ENCODE peak calls at places on chromosomes 6 and 20, in nine cellular contexts. J is SJSA1; D is GM23248; H is neural progenitor cell; R is A549; Q is lower lobe of right lung; F is mammary epithelial cell; O is right lobe of liver; V is CD8-positive, alpha-beta memory T cell. U is an unnamed sample.

GRCh38 chr6:31125162-31125561 is 4.9 kb upstream of the CDSN start:
- DNase-seq in D (peak; percentile 66), R (no peak), Q (peak; percentile 61), V (no peak), H (no peak), J (peak; percentile 24), F (peak; percentile 95), O (peak; percentile 35), U (no peak)

GRCh38 chr6:113855500-113856010 is 1.6 kb upstream of the MARCKS start:
- DNase-seq in R (peak; percentile 7), H (peak; percentile 67), O (peak; percentile 37), V (no peak), F (peak; percentile 34), D (peak; percentile 62), Q (peak; percentile 51), J (no peak), U (no peak)

GRCh38 chr20:52269327-52269726 is 77.7 kb upstream of the ZFP64 start:
- DNase-seq in R (no peak), F (no peak), D (peak; percentile 50), J (no peak), V (no peak), H (no peak), Q (no peak), O (no peak), U (no peak)

GRCh38 chr6:63643862-63644261 is 8.3 kb downstream of the PHF3 start:
- DNase-seq in V (no peak), H (no peak), F (no peak), D (peak; percentile 26), J (no peak), R (no peak), Q (no peak), O (no peak), U (no peak)

GRCh38 chr20:3712279-3712873 is at the start of gene SIGLEC1:
- DNase-seq in Q (peak; percentile 88), D (no peak), V (no peak), R (no peak), H (no peak), F (no peak), J (no peak), O (peak; percentile 72), U (peak; percentile 92)

GRCh38 chr6:84825461-84825860 is 61.1 kb upstream of the TBX18 start:
- DNase-seq in V (no peak), Q (no peak), H (no peak), J (peak; percentile 14), D (peak; percentile 71), F (peak; percentile 91), R (no peak), O (no peak), U (no peak)

GRCh38 chr6:82331031-82331773 is 32.4 kb upstream of the TPBG start:
- DNase-seq in D (peak; percentile 86), R (peak; percentile 2), H (peak; percentile 37), J (peak; percentile 57), V (no peak), O (no peak), Q (no peak), F (peak; percentile 92), U (no peak)

GRCh38 chr6:124389127-124389526 is 573.1 kb upstream of the RNF217 start:
- DNase-seq in V (no peak), Q (no peak), O (no peak), F (no peak), H (no peak), D (no peak), R (no peak), J (no peak), U (no peak)

GRCh38 chr6:166085498-166085897 is 82.2 kb downstream of the TBXT start:
- DNase-seq in D (no peak), Q (no peak), O (no peak), F (no peak), J (no peak), V (no peak), H (no peak), R (no peak), U (no peak)

GRCh38 chr6:47456536-47456975 is 21.0 kb upstream of the CD2AP start:
- DNase-seq in R (no peak), V (no peak), O (no peak), H (no peak), F (no peak), D (no peak), Q (no peak), J (no peak), U (no peak)

GRCh38 chr6:107064579-107065065 is 36.6 kb downstream of the MTRES1 start:
- DNase-seq in J (peak; percentile 45), O (peak; percentile 43), F (peak; percentile 62), V (no peak), H (no peak), R (no peak), D (peak; percentile 49), Q (no peak), U (no peak)

GRCh38 chr6:146287691-146288369 is 255.8 kb upstream of the RAB32 start:
- DNase-seq in F (no peak), Q (no peak), R (no peak), D (peak; percentile 37), H (no peak), V (no peak), J (no peak), O (no peak), U (no peak)

GRCh38 chr6:2353412-2354137 is 108.2 kb upstream of the GMDS start:
- DNase-seq in D (peak; percentile 89), J (peak; percentile 51), O (peak; percentile 38), R (peak; percentile 33), Q (no peak), F (peak; percentile 61), H (peak; percentile 75), V (peak; percentile 6), U (peak; percentile 66)

GRCh38 chr6:150231456-150231855 is 88.6 kb downstream of the PPP1R14C start:
- DNase-seq in Q (no peak), J (no peak), R (no peak), V (no peak), H (no peak), O (no peak), F (peak; percentile 52), D (peak; percentile 76), U (no peak)

GRCh38 chr6:17971128-17972073 is 16.0 kb downstream of the KIF13A start:
- DNase-seq in V (no peak), F (peak; percentile 66), R (no peak), Q (no peak), D (peak; percentile 89), H (no peak), J (peak; percentile 77), O (no peak), U (no peak)

GRCh38 chr6:29764422-29765196 is 41.4 kb downstream of the HLA-F start:
- DNase-seq in R (no peak), J (no peak), O (no peak), V (no peak), H (no peak), F (peak; percentile 69), Q (no peak), D (peak; percentile 57), U (no peak)

GRCh38 chr6:55664581-55665223 is 85.7 kb upstream of the HMGCLL1 start:
- DNase-seq in J (no peak), V (no peak), D (peak; percentile 8), R (no peak), Q (no peak), H (no peak), O (no peak), F (peak; percentile 32), U (no peak)

GRCh38 chr20:44910690-44911262 is 916 bp downstream of the PABPC1L start:
- DNase-seq in D (peak; percentile 15), V (no peak), H (peak; percentile 31), Q (no peak), R (peak; percentile 26), J (no peak), O (no peak), F (no peak), U (no peak)

GRCh38 chr6:78746457-78746856 is 120.9 kb upstream of the IRAK1BP1 start:
- DNase-seq in V (no peak), F (no peak), O (no peak), J (no peak), H (no peak), R (no peak), Q (no peak), D (peak; percentile 62), U (no peak)

DNA sequence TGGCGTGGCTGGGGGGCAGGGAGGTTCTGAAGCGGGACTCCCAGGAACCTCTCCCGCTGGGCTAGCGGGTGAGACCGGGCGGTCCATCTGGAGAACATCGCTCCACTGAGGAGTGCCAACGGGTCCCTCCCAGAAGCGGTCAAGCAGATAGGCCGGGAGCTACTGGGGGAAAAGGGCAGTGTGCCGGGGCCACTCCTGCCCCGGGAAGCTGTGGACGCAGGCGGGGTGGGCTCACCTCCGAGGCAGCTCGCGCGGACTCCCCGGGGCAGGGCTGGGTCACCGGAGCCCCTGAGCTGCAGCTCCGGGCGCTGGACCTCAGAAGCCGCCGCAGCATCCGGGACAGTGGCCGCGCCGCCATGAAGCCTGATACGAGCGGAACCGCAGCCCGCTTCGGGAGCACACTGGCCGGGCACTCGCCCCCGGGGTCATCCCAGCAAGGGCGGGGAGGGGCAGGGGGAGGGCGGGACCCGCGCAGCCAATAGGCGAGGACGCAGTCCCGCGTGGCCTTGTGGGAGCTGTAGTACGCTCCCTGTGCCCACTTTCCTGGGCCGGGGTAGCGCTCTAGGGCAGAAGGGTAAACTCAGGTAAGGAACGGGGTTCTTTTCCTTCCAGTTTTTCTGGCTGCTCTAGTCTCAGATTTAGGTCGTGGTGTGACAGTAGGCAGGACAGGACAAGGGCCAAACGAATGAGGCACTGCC is at the start of gene MOCS1:
- DNase-seq in D (peak; percentile 80), Q (peak; percentile 87), O (peak; percentile 91), R (peak; percentile 28), F (peak; percentile 48), H (peak; percentile 89), V (no peak), J (peak; percentile 50), U (peak; percentile 90)
- H3K4me1 ChIP-seq in D (peaks cover 13% of the 10 kb centered on the region), Q (peaks cover 35% of the 10 kb centered on the region), O (peaks cover 62% of the 10 kb centered on the region), R (no peaks in the 10 kb centered on the region), F (peaks cover 5% of the 10 kb centered on the region), H (peaks cover 34% of the 10 kb centered on the region), V (peaks cover 10% of the 10 kb centered on the region), J (peaks cover 23% of the 10 kb centered on the region), U (peaks cover 14% of the 10 kb centered on the region)

GRCh38 chr20:17936306-17936790 is 32.2 kb downstream of the SNX5 start:
- DNase-seq in D (peak; percentile 53), R (no peak), Q (no peak), O (no peak), F (no peak), J (no peak), H (no peak), V (no peak), U (no peak)
- H3K4me3 ChIP-seq in D (peak overlapping the region; percentile 33), R (no peak overlapping the region), Q (no peak overlapping the region), O (no peak overlapping the region), F (no peak overlapping the region), J (no peak overlapping the region), H (no peak overlapping the region), V (no peak overlapping the region), U (no peak overlapping the region)

DNA sequence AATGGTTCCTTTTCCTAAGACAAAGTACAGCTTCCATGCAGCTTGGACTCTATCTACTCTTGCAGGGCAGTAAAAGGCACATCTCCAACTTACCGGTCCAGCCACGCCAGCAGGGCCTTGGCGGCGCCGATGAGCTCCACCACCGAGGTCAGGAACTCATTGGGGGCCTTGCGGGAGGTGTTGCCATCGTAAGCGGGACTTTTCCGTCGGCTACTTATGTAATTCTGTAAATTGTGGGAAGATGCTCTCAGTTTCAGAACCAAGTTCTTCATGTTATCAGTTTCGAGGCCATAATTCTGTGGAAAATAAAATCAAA is 68.5 kb downstream of the CNKSR3 start:
- DNase-seq in R (no peak), D (no peak), H (no peak), F (no peak), O (peak; percentile 62), V (no peak), J (no peak), Q (no peak), U (no peak)
- H3K4me1 ChIP-seq in R (peaks cover 7% of the 10 kb centered on the region), D (no peaks in the 10 kb centered on the region), H (peaks cover 7% of the 10 kb centered on the region), F (no peaks in the 10 kb centered on the region), O (peaks cover 46% of the 10 kb centered on the region), V (no peaks in the 10 kb centered on the region), J (peaks cover 9% of the 10 kb centered on the region), Q (no peaks in the 10 kb centered on the region), U (no peaks in the 10 kb centered on the region)

GRCh38 chr20:31440012-31440659 is at the start of gene DEFB123:
- DNase-seq in V (no peak), H (no peak), J (no peak), Q (no peak), D (no peak), O (no peak), R (no peak), F (no peak), U (no peak)
- H3K4me3 ChIP-seq in V (no peak within 1 kb of the TSS), H (no peak within 1 kb of the TSS), J (no peak within 1 kb of the TSS), Q (no peak within 1 kb of the TSS), D (no peak within 1 kb of the TSS), O (no peak within 1 kb of the TSS), R (no peak within 1 kb of the TSS), F (no peak within 1 kb of the TSS), U (no peak within 1 kb of the TSS)